ENCODE peak calls at places on chromosomes 2 and 18, in eight cellular contexts. C is cerebellum; A is heart right ventricle; R is Kasumi-1; I is stimulated activated CD8-positive, alpha-beta memory T cell treated with anti-CD3 and anti-CD28 coated beads, Interleukin-12 subunit alpha, Interleukin-12 subunit beta, amount 100 ng/mL, for 1 hour; G is RPMI8226; K is mucosa of descending colon; E is HT1080. X is an unnamed sample.

GRCh38 chr2:112004246-112004645 is 50.8 kb upstream of the TMEM87B start:
- DNase-seq in C (no peak), A (peak), R (peak), I (no peak), G (peak), K (peak), E (no peak), X (peak)

GRCh38 chr2:176854878-176855277 is 357.7 kb upstream of the HNRNPA3 start:
- DNase-seq in C (no peak), A (no peak), R (no peak), I (no peak), G (no peak), K (no peak), E (no peak), X (no peak)

GRCh38 chr18:44579028-44579692 is 101.5 kb upstream of the SETBP1 start:
- DNase-seq in C (no peak), A (no peak), R (peak), I (no peak), G (peak), K (no peak), E (peak), X (no peak)

GRCh38 chr2:117523267-117523666 is 291.2 kb upstream of the DDX18 start:
- DNase-seq in C (no peak), A (peak), R (peak), I (no peak), G (peak), K (peak), E (peak), X (no peak)

GRCh38 chr2:179460101-179460500 is 195.5 kb upstream of the SESTD1 start:
- DNase-seq in C (no peak), A (no peak), R (no peak), I (no peak), G (no peak), K (no peak), E (no peak), X (no peak)

GRCh38 chr18:9808530-9809241 is 77.1 kb upstream of the TXNDC2 start:
- DNase-seq in C (no peak), A (no peak), R (no peak), I (no peak), G (no peak), K (no peak), E (no peak), X (no peak)

GRCh38 chr18:54774423-54774822 is 53.9 kb upstream of the RAB27B start:
- DNase-seq in C (no peak), A (no peak), R (no peak), I (no peak), G (no peak), K (no peak), E (no peak), X (no peak)

GRCh38 chr2:159484537-159484936 is 131.8 kb downstream of the BAZ2B start:
- DNase-seq in C (no peak), A (no peak), R (no peak), I (no peak), G (no peak), K (peak), E (no peak), X (no peak)

GRCh38 chr18:39945076-39945475 is 2010.0 kb upstream of the PIK3C3 start:
- DNase-seq in C (peak), A (no peak), R (no peak), I (no peak), G (peak), K (no peak), E (no peak), X (no peak)

GRCh38 chr18:60895181-60895580 is 438.0 kb upstream of the CDH20 start:
- DNase-seq in C (no peak), A (no peak), R (no peak), I (no peak), G (no peak), K (no peak), E (peak), X (no peak)

GRCh38 chr2:38709515-38710194 is 41.5 kb downstream of the SRSF7 start:
- DNase-seq in C (no peak), A (no peak), R (no peak), I (no peak), G (no peak), K (no peak), E (no peak), X (no peak)

GRCh38 chr2:115609978-115610377 is 1167.5 kb downstream of the DPP10 start:
- DNase-seq in C (no peak), A (no peak), R (no peak), I (no peak), G (no peak), K (no peak), E (no peak), X (no peak)

GRCh38 chr2:226431301-226431955 is 368.2 kb downstream of the IRS1 start:
- DNase-seq in C (no peak), A (no peak), R (no peak), I (no peak), G (no peak), K (no peak), E (peak), X (no peak)

GRCh38 chr18:56028514-56028913 is 440.5 kb upstream of the TCF4 start:
- DNase-seq in C (no peak), A (no peak), R (no peak), I (no peak), G (no peak), K (no peak), E (peak), X (no peak)

GRCh38 chr2:102761763-102762162 is at the start of gene TMEM182:
- DNase-seq in C (no peak), A (peak), R (no peak), I (no peak), G (no peak), K (no peak), E (no peak), X (no peak)

GRCh38 chr18:22277758-22278157 is 108.4 kb downstream of the GATA6 start:
- DNase-seq in C (no peak), A (peak), R (no peak), I (no peak), G (no peak), K (no peak), E (no peak), X (no peak)

GRCh38 chr18:48203961-48204666 is 205.1 kb downstream of the ZBTB7C start:
- DNase-seq in C (no peak), A (no peak), R (no peak), I (no peak), G (no peak), K (peak), E (no peak), X (no peak)

GRCh38 chr2:8004250-8004681 is 677.6 kb upstream of the ID2 start:
- DNase-seq in C (no peak), A (peak), R (no peak), I (no peak), G (peak), K (peak), E (peak), X (no peak)

GRCh38 chr2:138708682-138709241 is 71.4 kb downstream of the NXPH2 start:
- DNase-seq in C (no peak), A (no peak), R (no peak), I (no peak), G (no peak), K (no peak), E (no peak), X (no peak)

GRCh38 chr2:42877936-42878335 is 85.6 kb upstream of the HAAO start:
- DNase-seq in C (no peak), A (no peak), R (no peak), I (no peak), G (no peak), K (no peak), E (no peak), X (no peak)

GRCh38 chr2:167471734-167472133 is 583.5 kb downstream of the XIRP2 start:
- DNase-seq in C (no peak), A (no peak), R (peak), I (no peak), G (no peak), K (no peak), E (peak), X (no peak)

X was measured in HL-60.